ENCODE peak calls at places on chromosomes 11 and 22, in eight cellular contexts. X is uterus, Z is breast epithelium, Y is transverse colon, F is sigmoid colon, T is K562, P is IMR-90, D is body of pancreas. J is an unnamed sample.
A peak's percentile ranks its signal among the peaks of the same experiment; 100 is the strongest.

GRCh38 chr22:50726643-50727340 is 11.2 kb upstream of the ACR start:
- DNase-seq in D (no peak), T (peak; percentile 19), P (no peak), Y (no peak), F (peak; percentile 40), Z (no peak), X (no peak), J (no peak)

GRCh38 chr11:61515686-61516085 is 7.1 kb downstream of the LRRC10B start:
- DNase-seq in P (no peak), D (no peak), F (no peak), T (no peak), Y (no peak), X (no peak), Z (no peak), J (no peak)

GRCh38 chr11:77370217-77370616 is 68.7 kb upstream of the GDPD4 start:
- DNase-seq in X (no peak), Y (no peak), F (no peak), D (no peak), T (no peak), Z (no peak), P (no peak), J (no peak)

GRCh38 chr11:65524747-65525658 is at the start of gene SCYL1:
- DNase-seq in P (peak; percentile 79), Z (peak; percentile 82), X (peak; percentile 85), Y (peak; percentile 88), F (peak; percentile 93), D (peak; percentile 75), T (peak; percentile 94), J (peak; percentile 46)

GRCh38 chr11:13376838-13377237 is 86.2 kb downstream of the BTBD10 start:
- DNase-seq in X (no peak), Z (no peak), F (no peak), Y (no peak), P (no peak), D (no peak), T (no peak), J (no peak)

GRCh38 chr11:573146-573759 is 3.0 kb upstream of the PHRF1 start:
- DNase-seq in D (no peak), Y (no peak), X (no peak), T (no peak), F (no peak), Z (no peak), P (no peak), J (no peak)

GRCh38 chr11:31887180-31887579 is 76.1 kb upstream of the PAX6 start:
- DNase-seq in Y (no peak), F (no peak), Z (no peak), D (no peak), X (no peak), T (peak; percentile 53), P (no peak), J (no peak)

GRCh38 chr11:132024587-132025295 is 654.3 kb downstream of the NTM start:
- DNase-seq in Y (no peak), T (no peak), F (no peak), D (no peak), P (peak; percentile 89), X (no peak), Z (no peak), J (no peak)

GRCh38 chr11:75768112-75768908 is at the start of gene DGAT2:
- DNase-seq in D (peak; percentile 75), Y (peak; percentile 80), X (peak; percentile 68), Z (peak; percentile 57), F (peak; percentile 76), T (peak; percentile 93), P (peak; percentile 42), J (no peak)

GRCh38 chr11:12410006-12410728 is 32.8 kb downstream of the PARVA start:
- DNase-seq in Y (no peak), T (no peak), Z (no peak), P (peak; percentile 51), X (peak; percentile 52), D (no peak), F (peak; percentile 92), J (no peak)

GRCh38 chr11:104327864-104328513 is 164.0 kb upstream of the PDGFD start:
- DNase-seq in T (no peak), Y (no peak), F (no peak), D (no peak), P (peak; percentile 2), X (no peak), Z (no peak), J (no peak)

GRCh38 chr11:86606849-86607481 is 65.5 kb downstream of the ME3 start:
- DNase-seq in F (no peak), T (no peak), Z (no peak), D (no peak), P (peak; percentile 60), Y (no peak), X (no peak), J (no peak)

GRCh38 chr11:48052183-48053040 is 72.1 kb downstream of the PTPRJ start:
- DNase-seq in P (peak; percentile 85), X (no peak), F (no peak), D (peak; percentile 68), T (no peak), Z (peak; percentile 90), Y (peak; percentile 25), J (no peak)

GRCh38 chr11:120303004-120303637 is 22.0 kb upstream of the TLCD5 start:
- DNase-seq in Z (no peak), Y (peak; percentile 81), D (peak; percentile 81), X (peak; percentile 63), T (peak; percentile 86), F (peak; percentile 79), P (peak; percentile 80), J (no peak)

GRCh38 chr11:120296554-120296953 is 28.5 kb upstream of the TLCD5 start:
- DNase-seq in D (no peak), P (no peak), X (no peak), F (no peak), Z (no peak), T (no peak), Y (no peak), J (no peak)

GRCh38 chr11:280762-281485 is 2.7 kb downstream of the NLRP6 start:
- DNase-seq in P (no peak), T (no peak), Z (peak; percentile 44), X (no peak), F (peak; percentile 56), Y (no peak), D (no peak), J (no peak)

GRCh38 chr11:1298695-1299492 is 10.5 kb downstream of the TOLLIP start:
- DNase-seq in Z (peak; percentile 84), P (peak; percentile 59), T (no peak), F (peak; percentile 93), X (peak; percentile 88), D (peak; percentile 93), Y (peak; percentile 89), J (no peak)

GRCh38 chr22:43854151-43854785 is 8.0 kb downstream of the SULT4A1 start:
- DNase-seq in F (peak; percentile 46), Z (peak; percentile 27), P (no peak), Y (no peak), T (no peak), D (no peak), X (no peak), J (no peak)

GRCh38 chr22:19565921-19566598 is 41.9 kb upstream of the CLDN5 start:
- DNase-seq in D (no peak), T (peak; percentile 24), Z (no peak), P (no peak), Y (no peak), X (no peak), F (peak; percentile 20), J (no peak)

GRCh38 chr11:101010899-101011298 is 118.7 kb downstream of the PGR start:
- DNase-seq in P (no peak), X (no peak), Z (no peak), T (no peak), Y (no peak), D (no peak), F (no peak), J (no peak)

GRCh38 chr11:59857444-59858434 is 8.5 kb downstream of the TCN1 start:
- DNase-seq in Z (no peak), X (no peak), D (no peak), P (no peak), Y (no peak), T (peak; percentile 60), F (no peak), J (no peak)
- H3K9me3 ChIP-seq in Z (no peaks in the 10 kb centered on the region), X (no peaks in the 10 kb centered on the region), D (no peaks in the 10 kb centered on the region), P (no peaks in the 10 kb centered on the region), Y (no peaks in the 10 kb centered on the region), T (peaks cover under 1% of the 10 kb centered on the region), F (no peaks in the 10 kb centered on the region), J (no peaks in the 10 kb centered on the region)

DNA sequence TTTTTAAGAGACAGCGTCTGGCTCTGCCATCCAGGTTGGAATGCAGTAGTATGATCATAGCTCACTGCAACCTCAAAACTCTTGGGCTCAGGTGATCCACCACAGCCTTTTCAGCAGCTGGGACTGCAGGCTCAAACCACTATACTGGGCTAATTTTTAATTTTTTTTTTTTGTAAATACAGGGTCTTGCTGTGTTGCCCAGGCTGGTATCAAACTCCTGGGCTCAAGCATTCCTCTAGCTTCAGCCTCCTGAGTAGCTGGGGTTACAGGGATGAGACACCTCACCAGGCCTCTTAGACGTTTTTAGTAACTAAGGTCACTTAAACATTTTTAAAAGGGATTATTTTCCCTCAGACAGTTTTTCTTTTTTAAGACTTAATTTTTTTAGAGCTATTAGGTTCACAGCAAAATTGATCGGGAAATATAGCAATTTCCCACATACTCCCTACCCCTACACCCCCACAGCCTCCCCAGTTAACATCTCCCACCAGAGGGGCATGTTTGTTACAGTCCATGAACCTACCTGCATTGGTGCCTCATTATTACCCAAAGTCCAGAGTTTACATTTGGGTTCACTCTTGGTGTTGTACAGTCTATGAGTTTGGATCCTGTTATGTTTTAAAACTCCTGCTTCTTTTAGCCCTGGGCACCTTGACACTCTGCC is 3.9 kb downstream of the BCR start:
- DNase-seq in Z (no peak), X (no peak), Y (no peak), P (no peak), D (no peak), F (no peak), T (no peak), J (no peak)
- H3K27ac ChIP-seq in Z (no peak overlapping the region), X (no peak overlapping the region), Y (no peak overlapping the region), P (no peak overlapping the region), D (no peak overlapping the region), F (peak overlapping the region; percentile 81), T (no peak overlapping the region), J (no peak overlapping the region)

DNA sequence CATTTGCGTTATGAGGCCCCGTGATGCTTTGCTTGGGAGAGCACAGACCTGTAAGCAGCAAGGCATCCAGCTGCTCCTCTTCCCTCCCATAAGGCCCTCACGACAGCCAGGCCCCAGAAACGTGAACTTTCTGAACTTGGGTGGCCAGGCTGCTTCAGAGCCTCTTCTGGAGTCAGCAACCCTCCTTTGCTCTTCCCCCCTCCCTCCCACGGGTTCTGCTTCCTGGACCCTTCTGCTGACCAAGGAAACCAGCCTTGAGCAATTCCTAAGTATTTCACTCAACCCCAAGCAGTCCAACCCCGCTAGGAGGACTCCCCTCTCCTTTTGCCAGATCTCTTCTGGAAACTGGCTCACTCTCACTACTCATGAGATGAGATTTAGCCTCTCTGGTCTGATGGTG is 86.1 kb downstream of the UBASH3B start:
- DNase-seq in Y (peak; percentile 35), X (peak; percentile 69), F (peak; percentile 84), Z (no peak), D (peak; percentile 75), P (peak; percentile 68), T (no peak), J (no peak)
- TF ChIP-seq POLR2A in Y (peak; percentile 17), X (no peak), F (no peak), Z (no peak), D (no peak), P (no peak), T (no peak), J (no peak)

DNA sequence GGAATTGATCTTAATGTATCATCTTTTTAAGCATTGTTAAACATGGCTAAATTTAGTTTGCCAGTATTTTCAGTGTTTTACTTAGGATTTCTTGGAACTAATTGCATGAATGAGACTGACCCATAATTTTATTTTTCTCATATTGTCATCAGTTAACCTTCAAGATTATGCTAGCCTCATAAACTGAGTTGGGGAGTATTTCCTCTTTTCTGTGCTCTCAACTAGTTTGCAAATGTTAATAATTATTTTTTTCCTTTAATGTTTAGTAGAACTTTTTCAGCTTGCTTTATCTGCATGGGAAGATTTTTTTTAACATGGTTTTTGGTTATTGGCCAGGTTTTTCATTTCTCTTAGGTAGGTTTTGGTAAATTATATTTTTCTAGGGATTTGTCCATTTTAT is 235.4 kb upstream of the SESN3 start:
- DNase-seq in X (no peak), D (no peak), T (no peak), Z (no peak), P (no peak), F (no peak), Y (no peak), J (no peak)
- H3K9me3 ChIP-seq in X (no peaks in the 10 kb centered on the region), D (no peaks in the 10 kb centered on the region), T (no peaks in the 10 kb centered on the region), Z (no peaks in the 10 kb centered on the region), P (no peaks in the 10 kb centered on the region), F (no peaks in the 10 kb centered on the region), Y (no peaks in the 10 kb centered on the region), J (no peaks in the 10 kb centered on the region)

J was measured in esophagus squamous epithelium.